ENCODE peak calls at places on chromosomes 11 and 22, in five cellular contexts. One of them, this sample, is unnamed.
A peak's percentile ranks its signal among the peaks of the same experiment; 100 is the strongest.

GRCh38 chr22:44658371-44658953 is 43.5 kb upstream of the PRR5 start:
- DNase-seq in mesendoderm: no peak
- DNase-seq in neuronal stem cell: no peak
- DNase-seq in ovary: no peak
- DNase-seq in effector memory CD4-positive, alpha-beta T cell: no peak
- DNase-seq in this sample: no peak

GRCh38 chr22:17785185-17786184 is 11.2 kb upstream of the BID start:
- DNase-seq in mesendoderm: peak; percentile 89
- DNase-seq in neuronal stem cell: no peak
- DNase-seq in ovary: no peak
- DNase-seq in effector memory CD4-positive, alpha-beta T cell: peak; percentile 53
- DNase-seq in this sample: peak; percentile 64

GRCh38 chr22:30253205-30253852 is 6.8 kb upstream of the LIF start:
- DNase-seq in mesendoderm: no peak
- DNase-seq in neuronal stem cell: no peak
- DNase-seq in ovary: no peak
- DNase-seq in effector memory CD4-positive, alpha-beta T cell: no peak
- DNase-seq in this sample: no peak

GRCh38 chr11:108206171-108206570 is 16.3 kb downstream of the NPAT start:
- DNase-seq in mesendoderm: no peak
- DNase-seq in neuronal stem cell: no peak
- DNase-seq in ovary: no peak
- DNase-seq in effector memory CD4-positive, alpha-beta T cell: no peak
- DNase-seq in this sample: no peak

GRCh38 chr11:12245091-12245490 is 132.3 kb upstream of the PARVA start:
- DNase-seq in mesendoderm: no peak
- DNase-seq in neuronal stem cell: no peak
- DNase-seq in ovary: no peak
- DNase-seq in effector memory CD4-positive, alpha-beta T cell: no peak
- DNase-seq in this sample: no peak

GRCh38 chr11:35968386-35969088 is 24.7 kb downstream of the LDLRAD3 start:
- DNase-seq in mesendoderm: peak; percentile 23
- DNase-seq in neuronal stem cell: no peak
- DNase-seq in ovary: no peak
- DNase-seq in effector memory CD4-positive, alpha-beta T cell: no peak
- DNase-seq in this sample: no peak

GRCh38 chr11:109511598-109511997 is 89.6 kb downstream of the C11orf87 start:
- DNase-seq in mesendoderm: no peak
- DNase-seq in neuronal stem cell: no peak
- DNase-seq in ovary: no peak
- DNase-seq in effector memory CD4-positive, alpha-beta T cell: no peak
- DNase-seq in this sample: no peak

GRCh38 chr11:5891216-5891800 is 1.7 kb upstream of the OR52E5 start:
- DNase-seq in mesendoderm: peak; percentile 25
- DNase-seq in neuronal stem cell: no peak
- DNase-seq in ovary: no peak
- DNase-seq in effector memory CD4-positive, alpha-beta T cell: no peak
- DNase-seq in this sample: no peak

GRCh38 chr11:86089659-86090058 is 20.8 kb upstream of the PICALM start:
- DNase-seq in mesendoderm: no peak
- DNase-seq in neuronal stem cell: no peak
- DNase-seq in ovary: no peak
- DNase-seq in effector memory CD4-positive, alpha-beta T cell: no peak
- DNase-seq in this sample: no peak

GRCh38 chr11:20038969-20039368 is 121.3 kb downstream of the DBX1 start:
- DNase-seq in mesendoderm: no peak
- DNase-seq in neuronal stem cell: no peak
- DNase-seq in ovary: no peak
- DNase-seq in effector memory CD4-positive, alpha-beta T cell: no peak
- DNase-seq in this sample: no peak

GRCh38 chr11:13480198-13480597 is 15.6 kb downstream of the PTH start:
- DNase-seq in mesendoderm: no peak
- DNase-seq in neuronal stem cell: no peak
- DNase-seq in ovary: no peak
- DNase-seq in effector memory CD4-positive, alpha-beta T cell: no peak
- DNase-seq in this sample: no peak

GRCh38 chr11:45670386-45671135 is 5.1 kb upstream of the CHST1 start:
- DNase-seq in mesendoderm: no peak
- DNase-seq in neuronal stem cell: no peak
- DNase-seq in ovary: no peak
- DNase-seq in effector memory CD4-positive, alpha-beta T cell: no peak
- DNase-seq in this sample: no peak

GRCh38 chr11:119991669-119992068 is 146.2 kb downstream of the TRIM29 start:
- DNase-seq in mesendoderm: no peak
- DNase-seq in neuronal stem cell: no peak
- DNase-seq in ovary: no peak
- DNase-seq in effector memory CD4-positive, alpha-beta T cell: no peak
- DNase-seq in this sample: no peak

GRCh38 chr11:94840209-94840608 is 72.1 kb downstream of the AMOTL1 start:
- DNase-seq in mesendoderm: no peak
- DNase-seq in neuronal stem cell: no peak
- DNase-seq in ovary: no peak
- DNase-seq in effector memory CD4-positive, alpha-beta T cell: no peak
- DNase-seq in this sample: no peak

GRCh38 chr11:134741453-134742227 is 329.6 kb upstream of the B3GAT1 start:
- DNase-seq in mesendoderm: peak; percentile 34
- DNase-seq in neuronal stem cell: no peak
- DNase-seq in ovary: no peak
- DNase-seq in effector memory CD4-positive, alpha-beta T cell: no peak
- DNase-seq in this sample: no peak

GRCh38 chr22:37803195-37803635 is 4.5 kb upstream of the GCAT start:
- DNase-seq in mesendoderm: peak; percentile 65
- DNase-seq in neuronal stem cell: no peak
- DNase-seq in ovary: no peak
- DNase-seq in effector memory CD4-positive, alpha-beta T cell: no peak
- DNase-seq in this sample: no peak

GRCh38 chr11:94737171-94737611 is 31.0 kb upstream of the AMOTL1 start:
- DNase-seq in mesendoderm: peak; percentile 80
- DNase-seq in neuronal stem cell: no peak
- DNase-seq in ovary: no peak
- DNase-seq in effector memory CD4-positive, alpha-beta T cell: no peak
- DNase-seq in this sample: no peak

GRCh38 chr22:27597703-27598444 is 203.7 kb downstream of the MN1 start:
- DNase-seq in mesendoderm: peak; percentile 62
- DNase-seq in neuronal stem cell: no peak
- DNase-seq in ovary: no peak
- DNase-seq in effector memory CD4-positive, alpha-beta T cell: no peak
- DNase-seq in this sample: no peak

GRCh38 chr11:70581991-70582885 is 183.9 kb downstream of the CTTN start:
- DNase-seq in mesendoderm: no peak
- DNase-seq in neuronal stem cell: no peak
- DNase-seq in ovary: no peak
- DNase-seq in effector memory CD4-positive, alpha-beta T cell: no peak
- DNase-seq in this sample: no peak

GRCh38 chr11:798093-798713 is at the start of gene SLC25A22:
- DNase-seq in mesendoderm: peak; percentile 85
- DNase-seq in neuronal stem cell: peak; percentile 83
- DNase-seq in ovary: peak; percentile 86
- DNase-seq in effector memory CD4-positive, alpha-beta T cell: peak; percentile 75
- DNase-seq in this sample: no peak

GRCh38 chr11:10454902-10455631 is at the start of gene AMPD3:
- DNase-seq in mesendoderm: no peak
- DNase-seq in neuronal stem cell: no peak
- DNase-seq in ovary: no peak
- DNase-seq in effector memory CD4-positive, alpha-beta T cell: no peak
- DNase-seq in this sample: no peak

GRCh38 chr11:8794126-8794525 is 111.5 kb downstream of the RPL27A start:
- DNase-seq in mesendoderm: no peak
- DNase-seq in neuronal stem cell: no peak
- DNase-seq in ovary: no peak
- DNase-seq in effector memory CD4-positive, alpha-beta T cell: no peak
- DNase-seq in this sample: no peak

GRCh38 chr22:40002935-40003715 is 8.4 kb downstream of the FAM83F start:
- DNase-seq in mesendoderm: no peak
- DNase-seq in neuronal stem cell: no peak
- DNase-seq in ovary: no peak
- DNase-seq in effector memory CD4-positive, alpha-beta T cell: no peak
- DNase-seq in this sample: no peak

GRCh38 chr22:40000171-40000570 is 5.4 kb downstream of the FAM83F start:
- DNase-seq in mesendoderm: no peak
- DNase-seq in neuronal stem cell: no peak
- DNase-seq in ovary: no peak
- DNase-seq in effector memory CD4-positive, alpha-beta T cell: no peak
- DNase-seq in this sample: no peak

GRCh38 chr22:39999144-39999757 is 4.5 kb downstream of the FAM83F start:
- DNase-seq in mesendoderm: peak; percentile 71
- DNase-seq in neuronal stem cell: no peak
- DNase-seq in ovary: no peak
- DNase-seq in effector memory CD4-positive, alpha-beta T cell: no peak
- DNase-seq in this sample: no peak

GRCh38 chr22:40001104-40001503 is 6.3 kb downstream of the FAM83F start:
- DNase-seq in mesendoderm: peak; percentile 47
- DNase-seq in neuronal stem cell: no peak
- DNase-seq in ovary: no peak
- DNase-seq in effector memory CD4-positive, alpha-beta T cell: no peak
- DNase-seq in this sample: no peak

GRCh38 chr22:40001800-40002577 is 7.2 kb downstream of the FAM83F start:
- DNase-seq in mesendoderm: peak; percentile 76
- DNase-seq in neuronal stem cell: no peak
- DNase-seq in ovary: no peak
- DNase-seq in effector memory CD4-positive, alpha-beta T cell: no peak
- DNase-seq in this sample: no peak
- H3K27ac ChIP-seq in mesendoderm: no peak overlapping the region
- H3K27ac ChIP-seq in neuronal stem cell: no peak overlapping the region
- H3K27ac ChIP-seq in ovary: no peak overlapping the region
- H3K27ac ChIP-seq in effector memory CD4-positive, alpha-beta T cell: no peak overlapping the region
- H3K27ac ChIP-seq in this sample: no peak overlapping the region

GRCh38 chr22:39215430-39216142 is 29.2 kb downstream of the PDGFB start:
- DNase-seq in mesendoderm: peak; percentile 64
- DNase-seq in neuronal stem cell: no peak
- DNase-seq in ovary: no peak
- DNase-seq in effector memory CD4-positive, alpha-beta T cell: peak; percentile 14
- DNase-seq in this sample: no peak
- H3K4me3 ChIP-seq in mesendoderm: no peak overlapping the region
- H3K4me3 ChIP-seq in neuronal stem cell: no peak overlapping the region
- H3K4me3 ChIP-seq in ovary: no peak overlapping the region
- H3K4me3 ChIP-seq in effector memory CD4-positive, alpha-beta T cell: no peak overlapping the region
- H3K4me3 ChIP-seq in this sample: no peak overlapping the region

DNA sequence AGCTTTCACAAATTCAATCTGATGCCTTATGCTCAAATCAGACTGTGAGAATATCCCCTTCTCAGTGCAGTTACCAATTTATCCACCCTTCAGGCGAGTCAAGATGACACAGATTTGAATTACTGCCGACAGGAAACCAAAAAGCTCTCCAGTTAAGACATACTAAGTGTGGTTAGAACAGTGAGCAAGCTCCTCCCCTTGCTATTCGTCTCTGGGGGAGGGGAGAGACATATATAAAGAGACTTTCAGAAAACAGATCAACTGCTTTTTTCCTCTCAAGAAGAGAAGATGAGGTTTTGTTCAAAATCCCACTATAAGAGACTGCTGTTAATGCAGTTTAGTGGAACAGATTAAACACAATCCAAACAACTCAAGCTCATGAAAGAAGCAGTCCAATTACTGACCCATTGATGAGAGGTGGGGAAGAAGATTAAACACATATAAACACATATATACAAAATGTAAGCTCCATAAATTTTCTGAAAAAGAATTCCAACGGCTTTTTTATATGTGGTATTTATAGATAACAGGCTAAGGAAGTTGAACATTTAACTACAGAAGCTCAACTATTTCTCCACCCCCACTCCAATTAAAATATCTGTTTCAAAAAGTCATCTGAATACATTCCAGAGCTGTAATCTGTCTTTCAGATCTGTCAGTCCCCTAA is 102.7 kb downstream of the MRTFA start:
- DNase-seq in mesendoderm: peak; percentile 79
- DNase-seq in neuronal stem cell: no peak
- DNase-seq in ovary: no peak
- DNase-seq in effector memory CD4-positive, alpha-beta T cell: peak; percentile 33
- DNase-seq in this sample: no peak
- H3K27ac ChIP-seq in mesendoderm: peak overlapping the region; percentile 56
- H3K27ac ChIP-seq in neuronal stem cell: peak overlapping the region; percentile 29
- H3K27ac ChIP-seq in ovary: no peak overlapping the region
- H3K27ac ChIP-seq in effector memory CD4-positive, alpha-beta T cell: peak overlapping the region; percentile 64
- H3K27ac ChIP-seq in this sample: no peak overlapping the region

GRCh38 chr22:20998411-20999336 is 3.2 kb downstream of the THAP7 start:
- DNase-seq in mesendoderm: no peak
- DNase-seq in neuronal stem cell: no peak
- DNase-seq in ovary: no peak
- DNase-seq in effector memory CD4-positive, alpha-beta T cell: no peak
- DNase-seq in this sample: no peak
- H3K4me3 ChIP-seq in mesendoderm: no peak overlapping the region
- H3K4me3 ChIP-seq in neuronal stem cell: no peak overlapping the region
- H3K4me3 ChIP-seq in ovary: no peak overlapping the region
- H3K4me3 ChIP-seq in effector memory CD4-positive, alpha-beta T cell: no peak overlapping the region
- H3K4me3 ChIP-seq in this sample: no peak overlapping the region

This sample was measured in iPS DF 6.9.